ENCODE peak calls at places on chromosomes 6 and 20, in five cellular contexts. B is IMR-90, M is adrenal gland, V is iPS DF 6.9, D is mucosa of descending colon. T is an unnamed sample.

GRCh38 chr6:121093928-121094327 is 240.4 kb downstream of the TBC1D32 start:
- DNase-seq in B (peak; percentile 76), M (no peak), V (no peak), D (no peak), T (no peak)

GRCh38 chr6:150719099-150719767 is 119.5 kb downstream of the PLEKHG1 start:
- DNase-seq in B (peak; percentile 9), M (no peak), V (no peak), D (no peak), T (no peak)

GRCh38 chr6:73580247-73581149 is 59.7 kb upstream of the EEF1A1 start:
- DNase-seq in B (peak; percentile 98), M (peak; percentile 91), V (no peak), D (peak; percentile 68), T (peak; percentile 92)

GRCh38 chr6:112409311-112409710 is 62.2 kb downstream of the RFPL4B start:
- DNase-seq in B (peak; percentile 12), M (no peak), V (no peak), D (no peak), T (no peak)

GRCh38 chr6:36556281-36556680 is 9.0 kb upstream of the STK38 start:
- DNase-seq in B (no peak), M (no peak), V (no peak), D (no peak), T (no peak)

GRCh38 chr20:62453186-62453808 is 22.5 kb downstream of the GATA5 start:
- DNase-seq in B (no peak), M (no peak), V (no peak), D (no peak), T (no peak)

GRCh38 chr6:131065112-131065823 is 2.2 kb upstream of the EPB41L2 start:
- DNase-seq in B (no peak), M (peak; percentile 23), V (no peak), D (peak; percentile 50), T (no peak)

GRCh38 chr6:7085911-7086310 is 21.9 kb upstream of the RREB1 start:
- DNase-seq in B (no peak), M (peak; percentile 89), V (no peak), D (peak; percentile 46), T (no peak)

GRCh38 chr6:26017567-26017966 is 55.0 kb downstream of the TRIM38 start:
- DNase-seq in B (peak; percentile 95), M (peak; percentile 30), V (no peak), D (peak; percentile 44), T (peak; percentile 85)

GRCh38 chr6:100850174-100850573 is 31.0 kb downstream of the ASCC3 start:
- DNase-seq in B (no peak), M (no peak), V (no peak), D (no peak), T (no peak)

GRCh38 chr6:6723316-6723715 is 134.8 kb downstream of the LY86 start:
- DNase-seq in B (no peak), M (no peak), V (no peak), D (peak; percentile 29), T (no peak)

GRCh38 chr20:57476641-57477461 is 48.1 kb downstream of the CTCFL start:
- DNase-seq in B (no peak), M (no peak), V (no peak), D (no peak), T (peak; percentile 9)

GRCh38 chr6:23055523-23055922 is 486.2 kb downstream of the HDGFL1 start:
- DNase-seq in B (no peak), M (no peak), V (no peak), D (no peak), T (no peak)

GRCh38 chr6:75504902-75505233 is 11.3 kb upstream of the FILIP1 start:
- DNase-seq in B (no peak), M (peak; percentile 21), V (no peak), D (no peak), T (no peak)

GRCh38 chr20:6440087-6440799 is 317.4 kb upstream of the FERMT1 start:
- DNase-seq in B (no peak), M (no peak), V (no peak), D (no peak), T (no peak)

GRCh38 chr6:68235192-68235812 is 399.8 kb upstream of the ADGRB3 start:
- DNase-seq in B (no peak), M (no peak), V (no peak), D (no peak), T (no peak)

GRCh38 chr6:21159465-21159864 is 434.1 kb upstream of the SOX4 start:
- DNase-seq in B (no peak), M (no peak), V (no peak), D (no peak), T (no peak)

GRCh38 chr6:132147530-132148011 is 196.4 kb upstream of the CCN2 start:
- DNase-seq in B (peak; percentile 91), M (no peak), V (no peak), D (no peak), T (no peak)

GRCh38 chr6:44653761-44654218 is 266.3 kb downstream of the CDC5L start:
- DNase-seq in B (peak; percentile 31), M (peak; percentile 25), V (no peak), D (no peak), T (no peak)

GRCh38 chr20:9253140-9253539 is 184.3 kb downstream of the PLCB4 start:
- DNase-seq in B (no peak), M (no peak), V (no peak), D (no peak), T (no peak)

GRCh38 chr20:5073154-5074049 is 46.4 kb downstream of the PCNA start:
- DNase-seq in B (peak; percentile 22), M (peak; percentile 93), V (no peak), D (peak; percentile 95), T (peak; percentile 97)

DNA sequence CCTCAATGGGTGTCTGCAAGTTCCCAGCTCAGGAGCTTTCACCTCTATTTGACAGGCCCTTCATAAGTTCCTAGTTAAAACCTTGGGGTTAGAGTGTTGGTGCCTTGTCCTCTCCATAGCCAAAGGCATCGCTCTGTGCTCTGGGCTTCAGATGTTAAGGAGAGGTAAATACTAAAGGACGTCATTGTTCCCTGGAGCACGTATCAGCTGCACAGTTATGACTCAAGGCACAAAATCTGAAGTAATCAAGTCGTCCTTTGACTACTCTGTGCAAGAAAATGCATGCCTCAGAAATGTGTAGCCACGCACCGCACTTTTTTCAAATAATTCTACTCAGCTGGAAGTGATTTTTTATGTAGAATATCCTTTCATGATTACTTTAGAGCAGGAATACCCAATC is 240.8 kb upstream of the QKI start:
- DNase-seq in B (no peak), M (no peak), V (no peak), D (no peak), T (no peak)
- H3K4me3 ChIP-seq in B (no peak overlapping the region), M (no peak overlapping the region), V (no peak overlapping the region), D (no peak overlapping the region), T (no peak overlapping the region)

GRCh38 chr20:36925234-36925633 is 26.3 kb downstream of the SAMHD1 start:
- DNase-seq in B (no peak), M (no peak), V (no peak), D (no peak), T (no peak)
- H3K4me1 ChIP-seq in B (no peaks in the 10 kb centered on the region), M (peaks cover 9% of the 10 kb centered on the region), V (no peaks in the 10 kb centered on the region), D (no peaks in the 10 kb centered on the region), T (peaks cover 4% of the 10 kb centered on the region)

GRCh38 chr6:31765910-31766794 is 3.7 kb downstream of the SAPCD1 start:
- DNase-seq in B (no peak), M (no peak), V (no peak), D (no peak), T (no peak)
- H3K4me3 ChIP-seq in B (peak overlapping the region; percentile 27), M (no peak overlapping the region), V (peak overlapping the region; percentile 5), D (no peak overlapping the region), T (no peak overlapping the region)

GRCh38 chr6:106380407-106380806 is 19.9 kb downstream of the CRYBG1 start:
- DNase-seq in B (peak; percentile 14), M (no peak), V (no peak), D (no peak), T (no peak)

GRCh38 chr6:106381223-106381622 is 20.7 kb downstream of the CRYBG1 start:
- DNase-seq in B (no peak), M (no peak), V (no peak), D (no peak), T (no peak)

GRCh38 chr6:106379951-106380350 is 19.4 kb downstream of the CRYBG1 start:
- DNase-seq in B (no peak), M (no peak), V (no peak), D (no peak), T (no peak)

GRCh38 chr6:106373502-106374239 is 13.2 kb downstream of the CRYBG1 start:
- DNase-seq in B (no peak), M (no peak), V (no peak), D (no peak), T (no peak)

DNA sequence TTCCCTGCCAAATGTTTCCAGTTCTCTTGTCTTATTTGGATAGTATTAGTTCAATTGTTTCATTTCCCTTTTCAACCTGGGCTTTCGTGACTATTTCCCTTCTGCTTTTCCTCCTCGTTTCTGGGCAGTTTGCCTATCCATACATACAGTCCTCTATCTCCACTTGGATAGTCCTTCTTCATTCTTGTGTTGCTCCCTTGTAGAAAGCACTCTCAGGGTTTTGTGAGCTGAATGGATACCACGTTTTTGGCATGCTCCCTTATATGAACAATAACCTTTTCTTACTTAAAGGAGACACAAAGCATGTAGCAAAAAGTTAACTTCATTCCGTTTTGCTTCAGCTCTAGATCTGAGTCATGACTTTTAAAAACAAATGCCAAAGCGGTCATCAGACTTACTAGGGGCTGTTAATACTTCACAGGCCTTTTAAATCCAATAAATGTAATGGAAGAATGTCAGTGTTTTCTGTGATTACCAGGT is 16.6 kb downstream of the CRYBG1 start:
- DNase-seq in B (peak; percentile 34), M (no peak), V (no peak), D (no peak), T (no peak)
- H3K4me1 ChIP-seq in B (no peaks in the 10 kb centered on the region), M (no peaks in the 10 kb centered on the region), V (no peaks in the 10 kb centered on the region), D (no peaks in the 10 kb centered on the region), T (no peaks in the 10 kb centered on the region)

DNA sequence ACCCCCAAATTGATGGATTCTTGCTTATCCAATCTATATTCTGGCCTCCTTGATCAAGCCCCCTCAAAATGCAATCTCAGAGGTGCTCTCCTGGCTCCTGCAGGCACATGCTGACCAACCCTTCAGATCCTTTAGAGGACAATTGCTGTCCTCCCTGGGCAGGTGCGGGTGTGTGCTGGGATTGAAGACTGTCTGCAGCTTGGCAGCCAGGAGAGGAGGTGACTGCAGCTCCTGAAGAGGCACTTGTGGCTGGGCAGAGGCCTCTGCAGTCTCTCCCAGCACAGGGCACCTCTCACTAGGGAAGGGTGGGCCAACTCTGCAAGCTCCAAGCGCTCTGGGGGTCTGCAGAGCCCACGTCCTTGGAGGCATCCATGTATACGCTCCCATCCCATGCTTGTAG is 28.5 kb downstream of the SUMO4 start:
- DNase-seq in B (no peak), M (no peak), V (no peak), D (no peak), T (no peak)
- H3K4me3 ChIP-seq in B (no peak overlapping the region), M (no peak overlapping the region), V (no peak overlapping the region), D (no peak overlapping the region), T (no peak overlapping the region)

GRCh38 chr20:31831211-31831610 is 12.1 kb downstream of the MYLK2 start:
- DNase-seq in B (no peak), M (no peak), V (no peak), D (no peak), T (no peak)

GRCh38 chr20:31833931-31834521 is 11.4 kb downstream of the FOXS1 start:
- DNase-seq in B (no peak), M (no peak), V (no peak), D (no peak), T (no peak)

GRCh38 chr20:31831771-31832306 is 12.7 kb downstream of the MYLK2 start:
- DNase-seq in B (no peak), M (no peak), V (no peak), D (no peak), T (no peak)

GRCh38 chr20:31835554-31835953 is 9.8 kb downstream of the FOXS1 start:
- DNase-seq in B (no peak), M (no peak), V (no peak), D (no peak), T (no peak)

GRCh38 chr20:31833130-31833930 is 12.1 kb downstream of the FOXS1 start:
- DNase-seq in B (peak; percentile 20), M (peak; percentile 50), V (peak; percentile 78), D (peak; percentile 76), T (no peak)
- H3K4me1 ChIP-seq in B (peaks cover 15% of the 10 kb centered on the region), M (peaks cover 23% of the 10 kb centered on the region), V (peaks cover 3% of the 10 kb centered on the region), D (peaks cover 13% of the 10 kb centered on the region), T (peaks cover 30% of the 10 kb centered on the region)